ENCODE peak calls at places on chromosomes 4 and X, in eight cellular contexts. A is nephron progenitor cell; P is iris pigment epithelial cell; Z is LoVo; M is foreskin keratinocyte; N is DND-41; G is activated CD8-positive, alpha-beta T cell treated with anti-CD3 and anti-CD28 coated beads, Interleukin-2, amount 10 ng/mL, durations not matched to agents 7 days and 5 days; S is NCI-H1694 treated with DMSO at 0.1 percent for 48 hours. D is an unnamed sample.

GRCh38 chr4:166435449-166435848 is 562.4 kb downstream of the TLL1 start:
- DNase-seq in A (no peak), Z (no peak), G (no peak), M (peak), P (peak), S (no peak), N (no peak), D (no peak)

GRCh38 chr4:67700119-67700873 is 659 bp downstream of the UBA6 start:
- DNase-seq in G (peak), N (peak), S (peak), M (no peak), A (no peak), Z (no peak), P (peak), D (no peak)

GRCh38 chr4:112636688-112637551 is at the start of the genes LARP7 and ZGRF1:
- DNase-seq in G (peak), P (peak), A (peak), S (peak), M (peak), N (peak), Z (peak), D (peak)

GRCh38 chr4:16858275-16858752 is 40.1 kb downstream of the LDB2 start:
- DNase-seq in P (peak), Z (no peak), M (no peak), G (no peak), A (no peak), N (no peak), S (no peak), D (no peak)

GRCh38 chr4:157023941-157024340 is 52.0 kb upstream of the GLRB start:
- DNase-seq in M (no peak), P (no peak), Z (no peak), N (no peak), G (no peak), S (no peak), A (no peak), D (no peak)

GRCh38 chr4:7156273-7157139 is 35.8 kb upstream of the SORCS2 start:
- DNase-seq in M (no peak), A (peak), S (no peak), G (no peak), N (no peak), Z (no peak), P (peak), D (no peak)

GRCh38 chr4:136277741-136278140 is 1254.6 kb downstream of the PCDH18 start:
- DNase-seq in A (no peak), G (no peak), P (no peak), Z (no peak), M (no peak), S (peak), N (no peak), D (no peak)

GRCh38 chr4:95105983-95106382 is 348.2 kb downstream of the BMPR1B start:
- DNase-seq in Z (no peak), A (no peak), G (no peak), N (no peak), M (no peak), S (no peak), P (no peak), D (no peak)

GRCh38 chrX:153844509-153845082 is 14.3 kb upstream of the PDZD4 start:
- DNase-seq in M (no peak), N (no peak), G (no peak), Z (no peak), A (no peak), S (no peak), P (no peak), D (no peak)

GRCh38 chrX:153944140-153944799 is at the start of gene RENBP:
- DNase-seq in M (no peak), G (peak), P (no peak), S (no peak), Z (no peak), A (peak), N (peak), D (no peak)